ENCODE peak calls at places on chromosome 22, in six cellular contexts. K is cardiac fibroblast, G is cardiac muscle cell, Y is tibial nerve, X is neural crest cell, H is NCI-H2081. N is an unnamed sample.

GRCh38 chr22:24095816-24096215 is 84.7 kb downstream of the CABIN1 start:
- DNase-seq in Y (no peak), H (no peak), X (no peak), G (no peak), K (no peak), N (no peak)

GRCh38 chr22:30210235-30210831 is 36.2 kb downstream of the LIF start:
- DNase-seq in Y (no peak), K (peak; percentile 91), X (peak; percentile 27), G (no peak), H (no peak), N (no peak)

GRCh38 chr22:40487663-40488249 is 117.4 kb downstream of the SGSM3 start:
- DNase-seq in Y (no peak), G (no peak), K (peak; percentile 47), X (no peak), H (peak; percentile 7), N (peak; percentile 43)

GRCh38 chr22:49965291-49966040 is 4.9 kb downstream of the PIM3 start:
- DNase-seq in H (no peak), X (no peak), Y (no peak), K (no peak), G (no peak), N (no peak)

GRCh38 chr22:45537734-45538181 is 35.1 kb downstream of the FBLN1 start:
- DNase-seq in G (no peak), H (peak; percentile 74), Y (peak; percentile 38), K (peak; percentile 71), X (no peak), N (no peak)

GRCh38 chr22:26536056-26536761 is 23.9 kb upstream of the TFIP11 start:
- DNase-seq in X (no peak), Y (no peak), K (no peak), G (no peak), H (no peak), N (no peak)

GRCh38 chr22:45164217-45165123 is 745 bp downstream of the NUP50 start:
- DNase-seq in Y (no peak), G (peak; percentile 74), K (no peak), X (peak; percentile 3), H (no peak), N (peak; percentile 60)

GRCh38 chr22:50305658-50306566 is 1.5 kb downstream of the PLXNB2 start:
- DNase-seq in G (peak; percentile 57), K (peak; percentile 95), H (peak; percentile 65), X (no peak), Y (peak; percentile 59), N (peak; percentile 96)

GRCh38 chr22:43273902-43274484 is 69.2 kb downstream of the SCUBE1 start:
- DNase-seq in Y (no peak), G (peak; percentile 75), K (peak; percentile 68), H (peak; percentile 22), X (peak; percentile 52), N (peak; percentile 87)

GRCh38 chr22:35766654-35767580 is 49.2 kb downstream of the APOL5 start:
- DNase-seq in X (no peak), H (no peak), K (peak; percentile 67), G (peak; percentile 22), Y (no peak), N (peak; percentile 40)

GRCh38 chr22:33018232-33018864 is 39.8 kb downstream of the SYN3 start:
- DNase-seq in G (peak; percentile 66), X (peak; percentile 72), H (no peak), Y (peak; percentile 76), K (peak; percentile 50), N (peak; percentile 81)

GRCh38 chr22:25745341-25746011 is 3.5 kb downstream of the MYO18B start:
- DNase-seq in X (no peak), Y (no peak), H (no peak), G (no peak), K (peak; percentile 81), N (no peak)

GRCh38 chr22:27959335-27960090 is 40.5 kb upstream of the PITPNB start:
- DNase-seq in G (peak; percentile 77), K (no peak), Y (no peak), X (no peak), H (no peak), N (peak; percentile 7)

GRCh38 chr22:38788016-38788415 is 5.9 kb downstream of the DNAL4 start:
- DNase-seq in H (no peak), X (no peak), Y (no peak), K (peak; percentile 83), G (no peak), N (peak; percentile 38)

GRCh38 chr22:42353883-42354727 is 78.1 kb downstream of the NFAM1 start:
- DNase-seq in X (no peak), K (no peak), Y (no peak), H (peak; percentile 27), G (no peak), N (peak; percentile 82)

GRCh38 chr22:39055658-39056057 is 15.0 kb downstream of the APOBEC3F start:
- DNase-seq in K (no peak), H (no peak), Y (no peak), X (no peak), G (no peak), N (no peak)

GRCh38 chr22:50733521-50734342 is 4.3 kb upstream of the ACR start:
- DNase-seq in G (no peak), H (no peak), K (peak; percentile 19), Y (no peak), X (no peak), N (peak; percentile 55)

GRCh38 chr22:40276877-40277823 is 69.2 kb upstream of the ADSL start:
- DNase-seq in K (peak; percentile 79), Y (peak; percentile 63), X (no peak), H (no peak), G (no peak), N (no peak)

GRCh38 chr22:17692841-17693240 is 54.3 kb downstream of the BCL2L13 start:
- DNase-seq in X (no peak), K (no peak), Y (no peak), G (no peak), H (no peak), N (no peak)

GRCh38 chr22:38085056-38085455 is 1.1 kb upstream of the SLC16A8 start:
- DNase-seq in X (no peak), Y (no peak), G (no peak), K (no peak), H (no peak), N (no peak)

GRCh38 chr22:30015846-30016245 is 64.4 kb upstream of the HORMAD2 start:
- DNase-seq in X (no peak), Y (no peak), G (no peak), K (peak; percentile 83), H (no peak), N (no peak)

GRCh38 chr22:41574847-41575381 is 14.1 kb downstream of the CSDC2 start:
- DNase-seq in G (no peak), H (no peak), Y (peak; percentile 66), X (no peak), K (peak; percentile 33), N (no peak)

GRCh38 chr22:16965083-16965482 is 42.9 kb downstream of the GAB4 start:
- DNase-seq in H (no peak), Y (no peak), K (no peak), G (no peak), X (no peak), N (no peak)

GRCh38 chr22:42471441-42471840 is 39.2 kb upstream of the NFAM1 start:
- DNase-seq in G (no peak), H (no peak), X (no peak), K (no peak), Y (no peak), N (no peak)

GRCh38 chr22:42074153-42074750 is at the start of gene PHETA2:
- DNase-seq in X (no peak), H (no peak), K (peak; percentile 53), G (peak; percentile 14), Y (peak; percentile 37), N (peak; percentile 83)

GRCh38 chr22:37242395-37242918 is 1.6 kb downstream of the RAC2 start:
- DNase-seq in X (no peak), Y (no peak), H (no peak), K (peak; percentile 61), G (no peak), N (no peak)

GRCh38 chr22:30282616-30283046 is 6.7 kb downstream of the CASTOR1 start:
- DNase-seq in X (no peak), H (no peak), G (no peak), K (no peak), Y (no peak), N (no peak)

GRCh38 chr22:41480397-41480735 is 11.4 kb downstream of the ACO2 start:
- DNase-seq in Y (no peak), X (no peak), H (no peak), G (no peak), K (peak; percentile 80), N (no peak)

GRCh38 chr22:20514658-20515406 is 7.4 kb downstream of the MED15 start:
- DNase-seq in Y (no peak), K (peak; percentile 93), G (no peak), X (no peak), H (no peak), N (no peak)

GRCh38 chr22:49091917-49092545 is 735.6 kb downstream of the BRD1 start:
- DNase-seq in X (no peak), Y (no peak), G (no peak), H (no peak), K (no peak), N (no peak)

GRCh38 chr22:30221121-30221992 is 25.2 kb downstream of the LIF start:
- DNase-seq in G (no peak), H (no peak), Y (no peak), X (no peak), K (no peak), N (no peak)

GRCh38 chr22:41831828-41832552 is 915 bp upstream of the SREBF2 start:
- DNase-seq in G (no peak), X (no peak), H (no peak), Y (no peak), K (peak; percentile 11), N (no peak)

GRCh38 chr22:29987143-29987542 is 93.1 kb upstream of the HORMAD2 start:
- DNase-seq in Y (no peak), X (no peak), K (no peak), G (peak; percentile 18), H (no peak), N (no peak)

GRCh38 chr22:49760630-49761571 is 66.8 kb downstream of the BRD1 start:
- DNase-seq in H (no peak), G (no peak), X (no peak), K (no peak), Y (no peak), N (no peak)

GRCh38 chr22:37254206-37254866 is 10.3 kb upstream of the RAC2 start:
- DNase-seq in Y (no peak), H (no peak), K (peak; percentile 88), X (no peak), G (no peak), N (no peak)

GRCh38 chr22:32672542-32672941 is 129.0 kb upstream of the TIMP3 start:
- DNase-seq in H (no peak), K (no peak), G (no peak), Y (no peak), X (no peak), N (no peak)

GRCh38 chr22:39251762-39252460 is 7.1 kb upstream of the PDGFB start:
- DNase-seq in K (no peak), G (no peak), Y (no peak), H (no peak), X (no peak), N (no peak)

GRCh38 chr22:30890689-30891442 is 77.7 kb downstream of the MORC2 start:
- DNase-seq in Y (no peak), K (peak; percentile 48), X (peak; percentile 36), G (peak; percentile 51), H (no peak), N (peak; percentile 42)